ENCODE peak calls at places on chromosomes 5 and 9, in eight cellular contexts. Y, I, W, V, S, T, O and U are unnamed samples.

GRCh38 chr9:95696701-95697100 is 178.8 kb upstream of the ERCC6L2 start:
- DNase-seq in Y (no peak), I (no peak), W (no peak), V (no peak), S (no peak), T (no peak), O (no peak), U (no peak)

GRCh38 chr5:132662925-132663770 is 5.2 kb downstream of the IL13 start:
- DNase-seq in Y (no peak), I (peak; percentile 82), W (no peak), V (no peak), S (no peak), T (no peak), O (no peak), U (no peak)

GRCh38 chr5:113123563-113123962 is 147.0 kb downstream of the DCP2 start:
- DNase-seq in Y (no peak), I (no peak), W (no peak), V (no peak), S (no peak), T (no peak), O (peak; percentile 23), U (no peak)

GRCh38 chr9:121811751-121812150 is 160.3 kb downstream of the DAB2IP start:
- DNase-seq in Y (no peak), I (no peak), W (no peak), V (no peak), S (no peak), T (no peak), O (no peak), U (no peak)

GRCh38 chr5:68661237-68661636 is 432.6 kb upstream of the SLC30A5 start:
- DNase-seq in Y (no peak), I (no peak), W (no peak), V (peak; percentile 56), S (no peak), T (no peak), O (peak; percentile 58), U (no peak)

GRCh38 chr5:56148453-56148971 is 84.6 kb downstream of the ANKRD55 start:
- DNase-seq in Y (peak; percentile 43), I (no peak), W (no peak), V (no peak), S (peak; percentile 30), T (no peak), O (no peak), U (no peak)

GRCh38 chr9:76610009-76610352 is 151.0 kb downstream of the GCNT1 start:
- DNase-seq in Y (no peak), I (no peak), W (no peak), V (no peak), S (peak; percentile 51), T (no peak), O (peak; percentile 86), U (no peak)

GRCh38 chr9:134243778-134244467 is 79.6 kb upstream of the RNU6ATAC start:
- DNase-seq in Y (peak; percentile 21), I (peak; percentile 88), W (no peak), V (no peak), S (peak; percentile 12), T (no peak), O (peak; percentile 14), U (no peak)

GRCh38 chr9:121026260-121026691 is 23.8 kb downstream of the C5 start:
- DNase-seq in Y (no peak), I (no peak), W (no peak), V (no peak), S (peak; percentile 50), T (no peak), O (no peak), U (no peak)

GRCh38 chr5:94481059-94481458 is 137.3 kb downstream of the KIAA0825 start:
- DNase-seq in Y (no peak), I (no peak), W (no peak), V (no peak), S (no peak), T (no peak), O (no peak), U (no peak)

GRCh38 chr5:76114192-76114795 is 31.1 kb downstream of the SV2C start:
- DNase-seq in Y (no peak), I (no peak), W (no peak), V (peak; percentile 13), S (no peak), T (no peak), O (no peak), U (no peak)

GRCh38 chr5:170691623-170692022 is 91.9 kb upstream of the GABRP start:
- DNase-seq in Y (no peak), I (no peak), W (no peak), V (peak; percentile 73), S (no peak), T (no peak), O (no peak), U (no peak)

GRCh38 chr9:117704024-117704575 is at the start of gene TLR4:
- DNase-seq in Y (no peak), I (peak; percentile 90), W (peak; percentile 66), V (peak; percentile 12), S (peak; percentile 88), T (peak; percentile 52), O (peak; percentile 85), U (peak; percentile 2)

GRCh38 chr9:4170231-4170630 is 129.6 kb downstream of the GLIS3 start:
- DNase-seq in Y (no peak), I (no peak), W (peak; percentile 40), V (no peak), S (peak; percentile 48), T (no peak), O (peak; percentile 55), U (no peak)

GRCh38 chr5:14397717-14398116 is 183.9 kb upstream of the OTULINL start:
- DNase-seq in Y (no peak), I (no peak), W (peak; percentile 40), V (no peak), S (peak; percentile 93), T (no peak), O (peak; percentile 86), U (no peak)

GRCh38 chr9:35914307-35914807 is 5.1 kb downstream of the SPAAR start:
- DNase-seq in Y (no peak), I (peak; percentile 86), W (no peak), V (no peak), S (peak; percentile 34), T (peak; percentile 57), O (peak; percentile 15), U (peak; percentile 34)

GRCh38 chr9:94861589-94862241 is 135.2 kb downstream of the AOPEP start:
- DNase-seq in Y (no peak), I (no peak), W (no peak), V (no peak), S (peak; percentile 83), T (no peak), O (peak; percentile 83), U (no peak)

GRCh38 chr5:175254155-175254554 is 189.8 kb downstream of the DRD1 start:
- DNase-seq in Y (no peak), I (no peak), W (no peak), V (no peak), S (peak; percentile 87), T (no peak), O (peak; percentile 11), U (no peak)

GRCh38 chr5:118984602-118985001 is 3.7 kb downstream of the DTWD2 start:
- DNase-seq in Y (no peak), I (no peak), W (peak; percentile 30), V (no peak), S (peak; percentile 83), T (no peak), O (peak; percentile 38), U (no peak)

GRCh38 chr5:10424124-10424731 is 17.5 kb upstream of the ROPN1L start:
- DNase-seq in Y (peak; percentile 19), I (no peak), W (no peak), V (peak; percentile 34), S (peak; percentile 34), T (no peak), O (peak; percentile 60), U (no peak)
- TF ChIP-seq CTCF in Y (peak; percentile 20), I (peak; percentile 37), W (peak; percentile 57), V (no peak), S (peak; percentile 69), T (no peak), O (peak; percentile 66), U (peak; percentile 60)

DNA sequence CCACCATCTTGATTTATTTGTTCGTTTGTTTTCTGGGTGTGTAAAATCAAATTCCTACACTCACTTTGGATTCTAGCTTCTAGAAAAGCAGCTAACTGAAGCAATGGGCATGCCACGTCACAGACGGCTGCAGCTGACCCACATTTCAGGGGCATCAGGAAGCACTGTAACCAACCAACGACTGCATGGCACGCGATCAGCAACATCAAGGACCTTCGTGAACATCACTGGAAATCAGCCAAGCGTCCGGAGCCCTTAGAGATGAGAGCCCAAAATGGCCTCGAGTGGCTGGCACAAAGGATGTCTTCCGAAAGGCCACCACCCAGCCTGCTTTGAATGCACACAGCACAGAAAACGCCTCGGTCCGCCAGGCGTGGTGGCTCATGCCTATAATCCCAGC is 191.1 kb downstream of the OLFM1 start:
- DNase-seq in Y (no peak), I (no peak), W (no peak), V (no peak), S (no peak), T (no peak), O (no peak), U (no peak)
- TF ChIP-seq CTCF in Y (no peak), I (no peak), W (no peak), V (no peak), S (no peak), T (no peak), O (no peak), U (no peak)

GRCh38 chr9:89978185-89978584 is 373.4 kb downstream of the GADD45G start:
- DNase-seq in Y (no peak), I (no peak), W (no peak), V (no peak), S (no peak), T (no peak), O (no peak), U (no peak)
- TF ChIP-seq CTCF in Y (no peak), I (peak; percentile 20), W (peak; percentile 28), V (no peak), S (peak; percentile 46), T (no peak), O (peak; percentile 38), U (peak; percentile 41)

GRCh38 chr5:86546582-86546981 is 71.2 kb upstream of the COX7C start:
- DNase-seq in Y (no peak), I (no peak), W (no peak), V (no peak), S (no peak), T (no peak), O (no peak), U (no peak)
- TF ChIP-seq CTCF in Y (no peak), I (no peak), W (no peak), V (no peak), S (no peak), T (no peak), O (no peak), U (no peak)

GRCh38 chr5:173397531-173397930 is 69.3 kb upstream of the STC2 start:
- DNase-seq in Y (no peak), I (no peak), W (no peak), V (no peak), S (no peak), T (no peak), O (no peak), U (no peak)

GRCh38 chr5:173394701-173395100 is 66.5 kb upstream of the STC2 start:
- DNase-seq in Y (no peak), I (no peak), W (no peak), V (no peak), S (no peak), T (no peak), O (peak; percentile 33), U (no peak)

GRCh38 chr5:173395933-173396308 is 67.7 kb upstream of the STC2 start:
- DNase-seq in Y (no peak), I (no peak), W (no peak), V (no peak), S (no peak), T (no peak), O (no peak), U (no peak)

GRCh38 chr5:173396311-173396993 is 68.2 kb upstream of the STC2 start:
- DNase-seq in Y (no peak), I (no peak), W (no peak), V (peak; percentile 73), S (no peak), T (no peak), O (no peak), U (peak; percentile 33)

GRCh38 chr5:173395257-173395932 is 67.2 kb upstream of the STC2 start:
- DNase-seq in Y (no peak), I (no peak), W (no peak), V (peak; percentile 20), S (peak; percentile 60), T (no peak), O (peak; percentile 71), U (no peak)
- TF ChIP-seq CTCF in Y (no peak), I (no peak), W (peak; percentile 34), V (no peak), S (peak; percentile 66), T (no peak), O (peak; percentile 57), U (no peak)